ENCODE peak calls at places on chromosomes 1 and 21, in seven cellular contexts. One of them, this sample, is unnamed.

GRCh38 chr1:237864338-237865244 is 26.1 kb downstream of the ZP4 start:
- DNase-seq in heart left ventricle: peak; percentile 55
- DNase-seq in body of pancreas: peak; percentile 86
- DNase-seq in tibial nerve: no peak
- DNase-seq in testis: peak; percentile 89
- DNase-seq in mammary epithelial cell: peak; percentile 31
- DNase-seq in uterus: no peak
- DNase-seq in this sample: peak; percentile 5

GRCh38 chr1:208238710-208239517 is 5.3 kb downstream of the PLXNA2 start:
- DNase-seq in heart left ventricle: peak; percentile 44
- DNase-seq in body of pancreas: no peak
- DNase-seq in tibial nerve: no peak
- DNase-seq in testis: peak; percentile 49
- DNase-seq in mammary epithelial cell: peak; percentile 80
- DNase-seq in uterus: peak; percentile 55
- DNase-seq in this sample: no peak

GRCh38 chr1:232568331-232568852 is 61.5 kb downstream of the SIPA1L2 start:
- DNase-seq in heart left ventricle: no peak
- DNase-seq in body of pancreas: no peak
- DNase-seq in tibial nerve: no peak
- DNase-seq in testis: no peak
- DNase-seq in mammary epithelial cell: no peak
- DNase-seq in uterus: no peak
- DNase-seq in this sample: no peak

GRCh38 chr1:207959141-207959825 is 48.4 kb upstream of the CD34 start:
- DNase-seq in heart left ventricle: peak; percentile 86
- DNase-seq in body of pancreas: peak; percentile 71
- DNase-seq in tibial nerve: peak; percentile 56
- DNase-seq in testis: peak; percentile 80
- DNase-seq in mammary epithelial cell: peak; percentile 17
- DNase-seq in uterus: peak; percentile 86
- DNase-seq in this sample: peak; percentile 74

GRCh38 chr1:199551967-199552565 is 475.4 kb upstream of the NR5A2 start:
- DNase-seq in heart left ventricle: peak; percentile 9
- DNase-seq in body of pancreas: peak; percentile 53
- DNase-seq in tibial nerve: no peak
- DNase-seq in testis: peak; percentile 72
- DNase-seq in mammary epithelial cell: peak; percentile 32
- DNase-seq in uterus: no peak
- DNase-seq in this sample: no peak

GRCh38 chr21:27157097-27157496 is 190.2 kb upstream of the ADAMTS5 start:
- DNase-seq in heart left ventricle: no peak
- DNase-seq in body of pancreas: no peak
- DNase-seq in tibial nerve: no peak
- DNase-seq in testis: no peak
- DNase-seq in mammary epithelial cell: no peak
- DNase-seq in uterus: no peak
- DNase-seq in this sample: no peak

GRCh38 chr21:33121715-33122475 is 52.0 kb downstream of the OLIG1 start:
- DNase-seq in heart left ventricle: no peak
- DNase-seq in body of pancreas: no peak
- DNase-seq in tibial nerve: no peak
- DNase-seq in testis: peak; percentile 74
- DNase-seq in mammary epithelial cell: peak; percentile 12
- DNase-seq in uterus: no peak
- DNase-seq in this sample: no peak

GRCh38 chr1:64686828-64687724 is 57.8 kb upstream of the RAVER2 start:
- DNase-seq in heart left ventricle: no peak
- DNase-seq in body of pancreas: peak; percentile 46
- DNase-seq in tibial nerve: no peak
- DNase-seq in testis: no peak
- DNase-seq in mammary epithelial cell: peak; percentile 21
- DNase-seq in uterus: no peak
- DNase-seq in this sample: no peak

DNA sequence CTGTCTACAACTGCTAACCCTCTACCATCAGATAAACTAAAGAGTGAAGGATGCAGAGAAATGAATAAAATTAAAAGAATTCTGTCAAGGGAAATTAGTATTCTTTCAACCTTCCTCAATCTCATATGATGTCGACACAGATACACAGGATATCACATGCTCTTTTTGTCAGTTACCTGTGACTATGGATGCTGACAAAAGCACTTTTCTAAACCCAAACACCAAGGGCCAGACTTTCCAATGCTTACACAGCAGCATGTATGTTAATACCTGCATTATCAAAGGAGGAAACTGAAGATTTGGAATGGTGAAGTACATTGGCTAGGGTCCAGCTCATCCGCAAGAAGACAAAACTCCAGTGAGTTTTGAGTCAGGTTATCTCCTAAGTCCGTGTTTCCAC is 294.0 kb downstream of the SMYD3 start:
- DNase-seq in heart left ventricle: no peak
- DNase-seq in body of pancreas: no peak
- DNase-seq in tibial nerve: no peak
- DNase-seq in testis: no peak
- DNase-seq in mammary epithelial cell: no peak
- DNase-seq in uterus: no peak
- DNase-seq in this sample: no peak
- H3K27ac ChIP-seq in heart left ventricle: no peak overlapping the region
- H3K27ac ChIP-seq in body of pancreas: no peak overlapping the region
- H3K27ac ChIP-seq in tibial nerve: no peak overlapping the region
- H3K27ac ChIP-seq in testis: no peak overlapping the region
- H3K27ac ChIP-seq in mammary epithelial cell: no peak overlapping the region
- H3K27ac ChIP-seq in uterus: no peak overlapping the region
- H3K27ac ChIP-seq in this sample: no peak overlapping the region

GRCh38 chr1:53995683-53996082 is 22.3 kb downstream of the LDLRAD1 start:
- DNase-seq in heart left ventricle: no peak
- DNase-seq in body of pancreas: no peak
- DNase-seq in tibial nerve: no peak
- DNase-seq in testis: no peak
- DNase-seq in mammary epithelial cell: no peak
- DNase-seq in uterus: no peak
- DNase-seq in this sample: no peak

GRCh38 chr1:53987880-53988279 is 30.1 kb downstream of the LDLRAD1 start:
- DNase-seq in heart left ventricle: no peak
- DNase-seq in body of pancreas: no peak
- DNase-seq in tibial nerve: no peak
- DNase-seq in testis: no peak
- DNase-seq in mammary epithelial cell: no peak
- DNase-seq in uterus: no peak
- DNase-seq in this sample: no peak

GRCh38 chr1:53986458-53986857 is 31.5 kb downstream of the LDLRAD1 start:
- DNase-seq in heart left ventricle: no peak
- DNase-seq in body of pancreas: no peak
- DNase-seq in tibial nerve: no peak
- DNase-seq in testis: no peak
- DNase-seq in mammary epithelial cell: no peak
- DNase-seq in uterus: no peak
- DNase-seq in this sample: no peak

GRCh38 chr1:53998223-53998622 is 19.8 kb downstream of the LDLRAD1 start:
- DNase-seq in heart left ventricle: no peak
- DNase-seq in body of pancreas: no peak
- DNase-seq in tibial nerve: no peak
- DNase-seq in testis: no peak
- DNase-seq in mammary epithelial cell: no peak
- DNase-seq in uterus: no peak
- DNase-seq in this sample: no peak

GRCh38 chr1:53992085-53992874 is 25.7 kb downstream of the LDLRAD1 start:
- DNase-seq in heart left ventricle: no peak
- DNase-seq in body of pancreas: no peak
- DNase-seq in tibial nerve: no peak
- DNase-seq in testis: no peak
- DNase-seq in mammary epithelial cell: no peak
- DNase-seq in uterus: no peak
- DNase-seq in this sample: no peak
- TF ChIP-seq CTCF in heart left ventricle: peak; percentile 31
- TF ChIP-seq CTCF in body of pancreas: no peak
- TF ChIP-seq CTCF in tibial nerve: no peak
- TF ChIP-seq CTCF in testis: no peak
- TF ChIP-seq CTCF in mammary epithelial cell: peak; percentile 32
- TF ChIP-seq CTCF in uterus: no peak
- TF ChIP-seq CTCF in this sample: no peak

GRCh38 chr1:160748877-160749269 is 9.8 kb downstream of the SLAMF7 start:
- DNase-seq in heart left ventricle: no peak
- DNase-seq in body of pancreas: no peak
- DNase-seq in tibial nerve: no peak
- DNase-seq in testis: no peak
- DNase-seq in mammary epithelial cell: peak; percentile 78
- DNase-seq in uterus: no peak
- DNase-seq in this sample: no peak
- H3K4me1 ChIP-seq in heart left ventricle: no peaks in the 10 kb centered on the region
- H3K4me1 ChIP-seq in body of pancreas: no peaks in the 10 kb centered on the region
- H3K4me1 ChIP-seq in tibial nerve: no peaks in the 10 kb centered on the region
- H3K4me1 ChIP-seq in testis: peaks cover 8% of the 10 kb centered on the region
- H3K4me1 ChIP-seq in mammary epithelial cell: peaks cover 16% of the 10 kb centered on the region
- H3K4me1 ChIP-seq in uterus: no peaks in the 10 kb centered on the region
- H3K4me1 ChIP-seq in this sample: no peaks in the 10 kb centered on the region

DNA sequence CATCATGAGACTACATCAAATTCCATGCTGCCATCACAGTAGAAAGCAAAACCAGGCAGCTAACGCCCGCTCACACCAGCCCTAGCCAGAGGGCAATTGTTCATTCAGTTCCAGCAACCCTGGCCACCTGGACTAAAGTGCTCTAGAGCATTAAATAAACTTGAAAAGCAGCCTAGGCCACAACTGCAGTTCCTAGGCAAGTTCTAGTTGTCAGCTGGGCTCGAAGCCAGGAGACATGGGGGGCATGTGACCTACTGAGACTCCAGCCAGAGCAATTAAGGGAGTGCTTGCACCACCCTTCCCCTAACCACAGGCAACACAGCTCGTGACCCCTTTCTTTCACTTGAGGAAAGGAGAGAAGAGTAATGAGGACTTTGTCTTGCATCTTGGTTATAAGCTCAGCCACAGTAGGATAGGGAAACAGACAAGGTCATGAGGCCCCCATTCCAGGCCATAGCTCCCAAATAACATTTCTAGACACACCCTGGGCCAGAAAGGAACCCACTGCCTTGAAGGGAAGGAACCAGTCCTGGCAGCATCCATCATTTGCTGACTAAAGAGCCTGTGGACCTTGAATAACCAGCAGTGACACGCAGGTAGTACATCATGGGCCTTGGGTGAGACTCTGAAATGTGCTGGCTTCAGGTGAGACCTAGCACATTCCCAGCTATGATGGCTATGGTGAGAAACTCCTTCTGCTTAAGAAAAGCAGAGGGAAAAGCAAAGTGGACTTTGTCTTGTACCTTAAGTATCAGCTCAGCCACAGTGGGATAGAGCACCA is 77.0 kb downstream of the ZZZ3 start:
- DNase-seq in heart left ventricle: peak; percentile 68
- DNase-seq in body of pancreas: peak; percentile 55
- DNase-seq in tibial nerve: peak; percentile 46
- DNase-seq in testis: peak; percentile 61
- DNase-seq in mammary epithelial cell: peak; percentile 82
- DNase-seq in uterus: peak; percentile 18
- DNase-seq in this sample: peak; percentile 64
- H3K27ac ChIP-seq in heart left ventricle: peak overlapping the region; percentile 24
- H3K27ac ChIP-seq in body of pancreas: no peak overlapping the region
- H3K27ac ChIP-seq in tibial nerve: no peak overlapping the region
- H3K27ac ChIP-seq in testis: no peak overlapping the region
- H3K27ac ChIP-seq in mammary epithelial cell: peak overlapping the region; percentile 54
- H3K27ac ChIP-seq in uterus: no peak overlapping the region
- H3K27ac ChIP-seq in this sample: no peak overlapping the region

GRCh38 chr1:205570173-205570501 is 61.7 kb downstream of the ELK4 start:
- DNase-seq in heart left ventricle: no peak
- DNase-seq in body of pancreas: no peak
- DNase-seq in tibial nerve: no peak
- DNase-seq in testis: no peak
- DNase-seq in mammary epithelial cell: no peak
- DNase-seq in uterus: no peak
- DNase-seq in this sample: no peak

GRCh38 chr1:205569411-205570172 is 62.2 kb downstream of the ELK4 start:
- DNase-seq in heart left ventricle: no peak
- DNase-seq in body of pancreas: no peak
- DNase-seq in tibial nerve: no peak
- DNase-seq in testis: no peak
- DNase-seq in mammary epithelial cell: no peak
- DNase-seq in uterus: no peak
- DNase-seq in this sample: no peak

GRCh38 chr1:205568135-205568468 is 63.6 kb downstream of the CDK18 start:
- DNase-seq in heart left ventricle: no peak
- DNase-seq in body of pancreas: no peak
- DNase-seq in tibial nerve: no peak
- DNase-seq in testis: no peak
- DNase-seq in mammary epithelial cell: no peak
- DNase-seq in uterus: no peak
- DNase-seq in this sample: no peak

GRCh38 chr1:205567716-205568115 is 63.2 kb downstream of the CDK18 start:
- DNase-seq in heart left ventricle: no peak
- DNase-seq in body of pancreas: no peak
- DNase-seq in tibial nerve: no peak
- DNase-seq in testis: no peak
- DNase-seq in mammary epithelial cell: no peak
- DNase-seq in uterus: no peak
- DNase-seq in this sample: no peak

GRCh38 chr1:205568469-205569361 is 63.1 kb downstream of the ELK4 start:
- DNase-seq in heart left ventricle: no peak
- DNase-seq in body of pancreas: no peak
- DNase-seq in tibial nerve: no peak
- DNase-seq in testis: no peak
- DNase-seq in mammary epithelial cell: no peak
- DNase-seq in uterus: no peak
- DNase-seq in this sample: no peak
- TF ChIP-seq CTCF in heart left ventricle: peak; percentile 19
- TF ChIP-seq CTCF in body of pancreas: no peak
- TF ChIP-seq CTCF in tibial nerve: no peak
- TF ChIP-seq CTCF in testis: no peak
- TF ChIP-seq CTCF in mammary epithelial cell: no peak
- TF ChIP-seq CTCF in uterus: no peak
- TF ChIP-seq CTCF in this sample: no peak

DNA sequence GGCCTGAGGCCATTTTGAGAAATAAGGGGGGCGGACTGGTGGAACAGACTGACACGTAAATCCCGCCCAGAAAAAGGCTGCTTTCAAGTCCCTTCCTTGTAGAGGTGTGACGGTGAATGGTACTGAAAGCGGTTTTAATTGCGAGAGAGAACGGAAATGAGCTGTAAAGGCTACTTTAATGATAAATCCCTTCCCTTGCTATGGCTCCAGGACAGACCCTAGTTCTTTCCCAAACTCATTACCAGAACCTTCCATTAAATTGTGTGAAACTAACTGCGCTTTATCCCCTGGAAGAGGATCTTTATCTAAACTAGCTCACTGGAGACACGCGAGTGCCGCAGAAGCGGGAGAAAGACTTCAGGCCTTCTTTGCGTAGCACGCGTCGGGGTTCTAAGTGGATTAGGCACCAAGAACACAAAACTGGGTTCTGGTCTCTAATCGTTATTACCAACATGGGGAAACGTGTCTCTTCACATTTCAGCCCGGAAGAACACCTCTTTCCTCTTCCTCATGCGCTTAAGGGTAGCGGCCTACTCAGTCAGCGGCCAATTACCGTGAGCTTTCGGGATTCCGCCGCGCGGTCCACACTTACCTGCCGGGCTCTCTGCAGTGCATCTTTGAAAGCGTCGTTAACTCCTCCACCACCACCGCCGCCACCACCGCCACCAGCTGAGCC is 441 bp downstream of the FUBP1 start:
- DNase-seq in heart left ventricle: peak; percentile 77
- DNase-seq in body of pancreas: peak; percentile 91
- DNase-seq in tibial nerve: no peak
- DNase-seq in testis: peak; percentile 87
- DNase-seq in mammary epithelial cell: peak; percentile 92
- DNase-seq in uterus: peak; percentile 81
- DNase-seq in this sample: peak; percentile 67
- H3K4me1 ChIP-seq in heart left ventricle: no peaks in the 10 kb centered on the region
- H3K4me1 ChIP-seq in body of pancreas: peaks cover 48% of the 10 kb centered on the region
- H3K4me1 ChIP-seq in tibial nerve: peaks cover 43% of the 10 kb centered on the region
- H3K4me1 ChIP-seq in testis: peaks cover 23% of the 10 kb centered on the region
- H3K4me1 ChIP-seq in mammary epithelial cell: peaks cover 31% of the 10 kb centered on the region
- H3K4me1 ChIP-seq in uterus: no peaks in the 10 kb centered on the region
- H3K4me1 ChIP-seq in this sample: peaks cover 52% of the 10 kb centered on the region

This sample was measured in gastrocnemius medialis.